ENCODE peak calls at places on chromosomes 13 and 19, in five cellular contexts. One of them, this sample, is unnamed.

GRCh38 chr19:17686027-17686511 is 2.1 kb downstream of the UNC13A start:
- DNase-seq in bronchial epithelial cell: no peak
- DNase-seq in AG04449: no peak
- DNase-seq in testis: no peak
- DNase-seq in cardiac fibroblast: no peak
- DNase-seq in this sample: no peak

GRCh38 chr13:36418022-36418805 is 14.1 kb upstream of the CCNA1 start:
- DNase-seq in bronchial epithelial cell: peak
- DNase-seq in testis: no peak
- DNase-seq in cardiac fibroblast: peak
- DNase-seq in AG04449: no peak
- DNase-seq in this sample: no peak

GRCh38 chr13:65943711-65944110 is 1286.4 kb downstream of the PCDH9 start:
- DNase-seq in bronchial epithelial cell: no peak
- DNase-seq in testis: no peak
- DNase-seq in AG04449: no peak
- DNase-seq in cardiac fibroblast: peak
- DNase-seq in this sample: no peak

GRCh38 chr13:40230833-40231266 is 435.6 kb downstream of the FOXO1 start:
- DNase-seq in testis: no peak
- DNase-seq in AG04449: no peak
- DNase-seq in cardiac fibroblast: peak
- DNase-seq in bronchial epithelial cell: no peak
- DNase-seq in this sample: no peak

GRCh38 chr19:56834564-56835375 is 5.8 kb downstream of the PEG3 start:
- DNase-seq in cardiac fibroblast: no peak
- DNase-seq in bronchial epithelial cell: no peak
- DNase-seq in AG04449: no peak
- DNase-seq in testis: no peak
- DNase-seq in this sample: no peak

GRCh38 chr13:32228330-32229041 is 86.7 kb downstream of the ZAR1L start:
- DNase-seq in AG04449: no peak
- DNase-seq in cardiac fibroblast: peak
- DNase-seq in testis: no peak
- DNase-seq in bronchial epithelial cell: peak
- DNase-seq in this sample: no peak

GRCh38 chr13:21365574-21365973 is 93.5 kb downstream of the ZDHHC20 start:
- DNase-seq in bronchial epithelial cell: no peak
- DNase-seq in cardiac fibroblast: no peak
- DNase-seq in testis: no peak
- DNase-seq in AG04449: no peak
- DNase-seq in this sample: peak

GRCh38 chr19:7176792-7177191 is 107.3 kb downstream of the ZNF557 start:
- DNase-seq in testis: no peak
- DNase-seq in AG04449: no peak
- DNase-seq in cardiac fibroblast: no peak
- DNase-seq in bronchial epithelial cell: no peak
- DNase-seq in this sample: no peak

GRCh38 chr19:29299416-29300380 is 86.7 kb upstream of the UQCRFS1 start:
- DNase-seq in testis: no peak
- DNase-seq in cardiac fibroblast: no peak
- DNase-seq in AG04449: no peak
- DNase-seq in bronchial epithelial cell: no peak
- DNase-seq in this sample: no peak

GRCh38 chr19:52398091-52398461 is 427 bp downstream of the ZNF528 start:
- DNase-seq in testis: no peak
- DNase-seq in bronchial epithelial cell: no peak
- DNase-seq in cardiac fibroblast: no peak
- DNase-seq in AG04449: no peak
- DNase-seq in this sample: no peak

GRCh38 chr13:98540476-98540875 is 36.4 kb downstream of the STK24 start:
- DNase-seq in bronchial epithelial cell: no peak
- DNase-seq in cardiac fibroblast: peak
- DNase-seq in AG04449: no peak
- DNase-seq in testis: peak
- DNase-seq in this sample: no peak

GRCh38 chr13:110677731-110678545 is 28.0 kb downstream of the CARS2 start:
- DNase-seq in testis: no peak
- DNase-seq in AG04449: no peak
- DNase-seq in bronchial epithelial cell: no peak
- DNase-seq in cardiac fibroblast: peak
- DNase-seq in this sample: no peak

GRCh38 chr13:40598599-40598998 is 67.8 kb downstream of the FOXO1 start:
- DNase-seq in cardiac fibroblast: no peak
- DNase-seq in testis: peak
- DNase-seq in AG04449: no peak
- DNase-seq in bronchial epithelial cell: no peak
- DNase-seq in this sample: no peak

GRCh38 chr13:74770361-74770760 is 636.2 kb upstream of the KLF12 start:
- DNase-seq in testis: no peak
- DNase-seq in AG04449: peak
- DNase-seq in cardiac fibroblast: peak
- DNase-seq in bronchial epithelial cell: peak
- DNase-seq in this sample: no peak

GRCh38 chr13:107665926-107666458 is 549.3 kb downstream of the LIG4 start:
- DNase-seq in AG04449: no peak
- DNase-seq in cardiac fibroblast: peak
- DNase-seq in testis: no peak
- DNase-seq in bronchial epithelial cell: no peak
- DNase-seq in this sample: no peak

GRCh38 chr19:44476559-44477408 is 23.5 kb downstream of the ZNF180 start:
- DNase-seq in AG04449: no peak
- DNase-seq in testis: no peak
- DNase-seq in bronchial epithelial cell: peak
- DNase-seq in cardiac fibroblast: peak
- DNase-seq in this sample: no peak

GRCh38 chr13:111530137-111530536 is 209.7 kb downstream of the TEX29 start:
- DNase-seq in bronchial epithelial cell: no peak
- DNase-seq in AG04449: no peak
- DNase-seq in cardiac fibroblast: no peak
- DNase-seq in testis: no peak
- DNase-seq in this sample: no peak

GRCh38 chr13:32381539-32381938 is 46.4 kb downstream of the N4BP2L1 start:
- DNase-seq in testis: peak
- DNase-seq in cardiac fibroblast: peak
- DNase-seq in AG04449: no peak
- DNase-seq in bronchial epithelial cell: peak
- DNase-seq in this sample: peak

GRCh38 chr19:10503002-10503789 is at the start of gene KEAP1:
- DNase-seq in testis: peak
- DNase-seq in cardiac fibroblast: peak
- DNase-seq in bronchial epithelial cell: no peak
- DNase-seq in AG04449: no peak
- DNase-seq in this sample: no peak

GRCh38 chr19:45645631-45646344 is 6.6 kb upstream of the EML2 start:
- DNase-seq in cardiac fibroblast: peak
- DNase-seq in bronchial epithelial cell: peak
- DNase-seq in AG04449: no peak
- DNase-seq in testis: peak
- DNase-seq in this sample: peak

GRCh38 chr13:112179421-112179820 is 112.5 kb downstream of the SOX1 start:
- DNase-seq in bronchial epithelial cell: no peak
- DNase-seq in AG04449: no peak
- DNase-seq in testis: no peak
- DNase-seq in cardiac fibroblast: no peak
- DNase-seq in this sample: no peak

GRCh38 chr19:3409346-3410064 is 43.1 kb downstream of the NFIC start:
- DNase-seq in AG04449: no peak
- DNase-seq in bronchial epithelial cell: no peak
- DNase-seq in testis: peak
- DNase-seq in cardiac fibroblast: no peak
- DNase-seq in this sample: no peak

GRCh38 chr13:80235559-80236296 is 105.2 kb downstream of the SPRY2 start:
- DNase-seq in AG04449: no peak
- DNase-seq in testis: no peak
- DNase-seq in cardiac fibroblast: peak
- DNase-seq in bronchial epithelial cell: peak
- DNase-seq in this sample: no peak

GRCh38 chr19:7153008-7153407 is 83.5 kb downstream of the ZNF557 start:
- DNase-seq in AG04449: no peak
- DNase-seq in bronchial epithelial cell: no peak
- DNase-seq in cardiac fibroblast: no peak
- DNase-seq in testis: no peak
- DNase-seq in this sample: peak

GRCh38 chr13:44694842-44695241 is 118.7 kb upstream of the TSC22D1 start:
- DNase-seq in bronchial epithelial cell: no peak
- DNase-seq in testis: no peak
- DNase-seq in AG04449: no peak
- DNase-seq in cardiac fibroblast: no peak
- DNase-seq in this sample: no peak

GRCh38 chr13:97629601-97630272 is 195.8 kb downstream of the RAP2A start:
- DNase-seq in testis: no peak
- DNase-seq in bronchial epithelial cell: peak
- DNase-seq in cardiac fibroblast: no peak
- DNase-seq in AG04449: no peak
- DNase-seq in this sample: no peak

GRCh38 chr13:75633285-75633684 is 2.8 kb upstream of the LMO7 start:
- DNase-seq in AG04449: peak
- DNase-seq in testis: no peak
- DNase-seq in cardiac fibroblast: peak
- DNase-seq in bronchial epithelial cell: peak
- DNase-seq in this sample: no peak

DNA sequence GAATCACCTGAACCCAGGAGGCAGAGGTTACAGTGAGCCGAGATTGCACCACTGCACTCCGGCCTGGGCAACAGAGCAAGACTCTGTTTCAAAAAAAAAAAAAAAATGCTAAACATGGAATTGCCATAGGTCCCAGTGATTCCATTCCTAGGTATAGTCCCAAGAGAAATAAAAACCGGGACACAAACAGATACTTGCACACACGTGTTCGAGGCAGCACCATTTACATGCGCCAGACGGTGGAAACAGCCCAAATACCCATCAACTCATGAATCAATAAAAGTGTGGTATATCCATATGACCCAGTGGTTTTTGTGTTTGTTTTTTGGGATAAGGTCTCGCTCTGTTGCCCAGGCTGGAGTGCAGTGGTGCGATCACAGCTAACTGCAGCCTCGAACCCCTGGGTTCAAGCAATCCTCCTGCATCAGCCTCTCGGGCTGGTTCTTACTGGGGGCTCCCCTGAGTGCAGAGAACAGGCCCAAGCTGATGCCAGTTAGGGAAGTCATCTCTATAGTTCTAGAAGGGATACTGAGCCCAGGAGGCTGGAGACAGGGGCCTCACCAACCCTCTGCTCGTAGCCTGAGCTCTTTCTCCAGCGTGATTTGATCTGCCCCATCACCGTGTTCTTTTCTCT is 8.5 kb downstream of the KLF2 start:
- DNase-seq in AG04449: no peak
- DNase-seq in cardiac fibroblast: no peak
- DNase-seq in testis: no peak
- DNase-seq in bronchial epithelial cell: no peak
- DNase-seq in this sample: no peak
- H3K4me3 ChIP-seq in AG04449: no peak
- H3K4me3 ChIP-seq in cardiac fibroblast: no peak
- H3K4me3 ChIP-seq in testis: no peak
- H3K4me3 ChIP-seq in bronchial epithelial cell: no peak
- H3K4me3 ChIP-seq in this sample: no peak

GRCh38 chr19:38229585-38230073 is 5.6 kb upstream of the DPF1 start:
- DNase-seq in AG04449: no peak
- DNase-seq in bronchial epithelial cell: peak
- DNase-seq in cardiac fibroblast: peak
- DNase-seq in testis: peak
- DNase-seq in this sample: peak
- H3K4me3 ChIP-seq in AG04449: peak
- H3K4me3 ChIP-seq in bronchial epithelial cell: no peak
- H3K4me3 ChIP-seq in cardiac fibroblast: peak
- H3K4me3 ChIP-seq in testis: no peak
- H3K4me3 ChIP-seq in this sample: peak

GRCh38 chr19:19071897-19072296 is 8.1 kb downstream of the SLC25A42 start:
- DNase-seq in testis: no peak
- DNase-seq in cardiac fibroblast: no peak
- DNase-seq in bronchial epithelial cell: no peak
- DNase-seq in AG04449: no peak
- DNase-seq in this sample: no peak

GRCh38 chr19:19074172-19074905 is 10.5 kb downstream of the SLC25A42 start:
- DNase-seq in cardiac fibroblast: no peak
- DNase-seq in testis: no peak
- DNase-seq in AG04449: no peak
- DNase-seq in bronchial epithelial cell: no peak
- DNase-seq in this sample: peak

GRCh38 chr19:19078801-19079200 is 15.0 kb downstream of the SLC25A42 start:
- DNase-seq in testis: no peak
- DNase-seq in cardiac fibroblast: no peak
- DNase-seq in AG04449: no peak
- DNase-seq in bronchial epithelial cell: no peak
- DNase-seq in this sample: no peak

GRCh38 chr19:19077103-19077502 is 13.3 kb downstream of the SLC25A42 start:
- DNase-seq in cardiac fibroblast: no peak
- DNase-seq in bronchial epithelial cell: no peak
- DNase-seq in testis: no peak
- DNase-seq in AG04449: no peak
- DNase-seq in this sample: no peak

GRCh38 chr19:19075126-19075525 is 11.3 kb downstream of the SLC25A42 start:
- DNase-seq in testis: no peak
- DNase-seq in cardiac fibroblast: no peak
- DNase-seq in AG04449: no peak
- DNase-seq in bronchial epithelial cell: no peak
- DNase-seq in this sample: no peak
- H3K4me3 ChIP-seq in testis: no peak
- H3K4me3 ChIP-seq in cardiac fibroblast: no peak
- H3K4me3 ChIP-seq in AG04449: no peak
- H3K4me3 ChIP-seq in bronchial epithelial cell: no peak
- H3K4me3 ChIP-seq in this sample: no peak

GRCh38 chr19:41226874-41227390 is 7.9 kb downstream of the AXL start:
- DNase-seq in cardiac fibroblast: no peak
- DNase-seq in bronchial epithelial cell: no peak
- DNase-seq in testis: no peak
- DNase-seq in AG04449: no peak
- DNase-seq in this sample: no peak
- H3K4me3 ChIP-seq in cardiac fibroblast: peak
- H3K4me3 ChIP-seq in bronchial epithelial cell: no peak
- H3K4me3 ChIP-seq in testis: peak
- H3K4me3 ChIP-seq in AG04449: peak
- H3K4me3 ChIP-seq in this sample: no peak

This sample was measured in Jurkat, Clone E6-1.